ENCODE peak calls at places on chromosomes 12 and 14, in seven cellular contexts. Y is fibroblast of the aortic adventitia; H is stimulated activated CD4-positive, alpha-beta T cell treated with anti-CD3 and anti-CD28 coated beads, Interleukin-2, amount 100 ng/mL, for 48 hours; R is NCI-H345; U is GM13976; T is prostate gland; G is DMS53. Q is an unnamed sample.

GRCh38 chr12:26188132-26188531 is 7.2 kb upstream of the SSPN start:
- DNase-seq in H (no peak), U (no peak), Y (peak; percentile 77), G (peak; percentile 40), R (no peak), T (no peak), Q (peak; percentile 91)

GRCh38 chr12:47938093-47938492 is 25.3 kb upstream of the TMEM106C start:
- DNase-seq in Y (no peak), H (no peak), U (no peak), R (no peak), T (no peak), G (peak; percentile 66), Q (peak; percentile 38)

GRCh38 chr12:72511906-72512305 is 239.7 kb downstream of the TRHDE start:
- DNase-seq in R (no peak), H (no peak), Y (peak; percentile 6), G (peak; percentile 45), U (no peak), T (no peak), Q (peak; percentile 5)

GRCh38 chr12:31406345-31406744 is 80.4 kb upstream of the SINHCAF start:
- DNase-seq in T (no peak), U (peak; percentile 64), Y (no peak), H (no peak), G (no peak), R (no peak), Q (no peak)

GRCh38 chr14:69739486-69739885 is 27.5 kb upstream of the SRSF5 start:
- DNase-seq in R (no peak), H (no peak), G (peak; percentile 23), Y (no peak), T (peak; percentile 36), U (no peak), Q (no peak)

GRCh38 chr14:68942281-68943035 is 36.6 kb downstream of the ACTN1 start:
- DNase-seq in U (no peak), Y (no peak), H (no peak), T (no peak), G (no peak), R (no peak), Q (no peak)

GRCh38 chr14:103227076-103227475 is 103.8 kb downstream of the TNFAIP2 start:
- DNase-seq in G (no peak), U (peak; percentile 17), T (no peak), H (no peak), R (no peak), Y (no peak), Q (no peak)

GRCh38 chr12:87556985-87557384 is 472.2 kb downstream of the C12orf50 start:
- DNase-seq in G (no peak), H (no peak), U (no peak), Y (no peak), T (no peak), R (no peak), Q (no peak)

GRCh38 chr14:74712499-74713394 is at the start of the genes AREL1 and FCF1:
- DNase-seq in H (peak; percentile 71), R (no peak), Y (peak; percentile 93), G (no peak), U (peak; percentile 94), T (peak; percentile 83), Q (peak; percentile 90)

GRCh38 chr12:2034633-2035420 is 18.0 kb upstream of the CACNA1C start:
- DNase-seq in G (peak; percentile 96), H (peak; percentile 91), U (peak; percentile 94), Y (peak; percentile 68), T (peak; percentile 83), R (peak; percentile 93), Q (peak; percentile 67)

GRCh38 chr14:81252278-81252677 is 31.5 kb upstream of the GTF2A1 start:
- DNase-seq in Y (no peak), H (no peak), G (peak; percentile 7), R (no peak), T (no peak), U (no peak), Q (no peak)

GRCh38 chr12:43104524-43104923 is 447.5 kb downstream of the ADAMTS20 start:
- DNase-seq in T (no peak), R (no peak), G (peak; percentile 47), Y (peak; percentile 69), H (no peak), U (no peak), Q (peak; percentile 80)

GRCh38 chr12:6534914-6535696 is 788 bp downstream of the GAPDH start:
- DNase-seq in H (peak; percentile 71), U (peak; percentile 68), Y (peak; percentile 69), G (peak; percentile 93), T (peak; percentile 60), R (peak; percentile 74), Q (peak; percentile 82)

GRCh38 chr12:14955876-14956811 is 5.3 kb downstream of the ARHGDIB start:
- DNase-seq in Y (no peak), H (no peak), G (no peak), T (no peak), R (no peak), U (no peak), Q (no peak)

GRCh38 chr12:2958432-2959193 is 584 bp upstream of the TEAD4 start:
- DNase-seq in G (peak; percentile 98), T (peak; percentile 42), H (no peak), U (no peak), Y (peak; percentile 60), R (peak; percentile 73), Q (peak; percentile 72)